ENCODE peak calls at places on chromosomes 16 and 17, in seven cellular contexts. One of them, this sample, is unnamed.

GRCh38 chr17:37745801-37746426 is 1.1 kb upstream of the HNF1B start:
- DNase-seq in cardiac muscle cell: no peak
- DNase-seq in MM.1S: no peak
- DNase-seq in A549: no peak
- DNase-seq in IMR-90: no peak
- DNase-seq in heart left ventricle: no peak
- DNase-seq in lung: no peak
- DNase-seq in this sample: peak; percentile 18

GRCh38 chr17:61904094-61904710 is 23.6 kb downstream of the INTS2 start:
- DNase-seq in cardiac muscle cell: no peak
- DNase-seq in MM.1S: peak; percentile 87
- DNase-seq in A549: no peak
- DNase-seq in IMR-90: no peak
- DNase-seq in heart left ventricle: no peak
- DNase-seq in lung: no peak
- DNase-seq in this sample: no peak

GRCh38 chr17:36703860-36704266 is 102.5 kb downstream of the MRM1 start:
- DNase-seq in cardiac muscle cell: peak; percentile 55
- DNase-seq in MM.1S: peak; percentile 46
- DNase-seq in A549: peak; percentile 51
- DNase-seq in IMR-90: peak; percentile 11
- DNase-seq in heart left ventricle: no peak
- DNase-seq in lung: no peak
- DNase-seq in this sample: peak; percentile 85

GRCh38 chr17:6021011-6021400 is 49.2 kb upstream of the WSCD1 start:
- DNase-seq in cardiac muscle cell: no peak
- DNase-seq in MM.1S: no peak
- DNase-seq in A549: no peak
- DNase-seq in IMR-90: no peak
- DNase-seq in heart left ventricle: no peak
- DNase-seq in lung: no peak
- DNase-seq in this sample: no peak

GRCh38 chr17:39123627-39124026 is 27.8 kb downstream of the PLXDC1 start:
- DNase-seq in cardiac muscle cell: no peak
- DNase-seq in MM.1S: no peak
- DNase-seq in A549: no peak
- DNase-seq in IMR-90: no peak
- DNase-seq in heart left ventricle: no peak
- DNase-seq in lung: no peak
- DNase-seq in this sample: no peak

GRCh38 chr17:3544365-3544764 is 13.2 kb downstream of the TRPV3 start:
- DNase-seq in cardiac muscle cell: no peak
- DNase-seq in MM.1S: no peak
- DNase-seq in A549: no peak
- DNase-seq in IMR-90: no peak
- DNase-seq in heart left ventricle: no peak
- DNase-seq in lung: no peak
- DNase-seq in this sample: no peak

GRCh38 chr17:81655378-81656117 is 794 bp downstream of the PDE6G start:
- DNase-seq in cardiac muscle cell: no peak
- DNase-seq in MM.1S: no peak
- DNase-seq in A549: no peak
- DNase-seq in IMR-90: no peak
- DNase-seq in heart left ventricle: no peak
- DNase-seq in lung: no peak
- DNase-seq in this sample: no peak

GRCh38 chr16:87602821-87603683 is 744 bp downstream of the JPH3 start:
- DNase-seq in cardiac muscle cell: no peak
- DNase-seq in MM.1S: no peak
- DNase-seq in A549: no peak
- DNase-seq in IMR-90: no peak
- DNase-seq in heart left ventricle: no peak
- DNase-seq in lung: no peak
- DNase-seq in this sample: peak; percentile 24

GRCh38 chr17:57619061-57619937 is 125.8 kb downstream of the CCDC182 start:
- DNase-seq in cardiac muscle cell: peak; percentile 18
- DNase-seq in MM.1S: no peak
- DNase-seq in A549: no peak
- DNase-seq in IMR-90: peak; percentile 78
- DNase-seq in heart left ventricle: peak; percentile 15
- DNase-seq in lung: no peak
- DNase-seq in this sample: no peak

GRCh38 chr16:52068447-52069074 is 478.4 kb downstream of the TOX3 start:
- DNase-seq in cardiac muscle cell: peak; percentile 21
- DNase-seq in MM.1S: peak; percentile 10
- DNase-seq in A549: no peak
- DNase-seq in IMR-90: peak; percentile 10
- DNase-seq in heart left ventricle: no peak
- DNase-seq in lung: no peak
- DNase-seq in this sample: peak; percentile 44

DNA sequence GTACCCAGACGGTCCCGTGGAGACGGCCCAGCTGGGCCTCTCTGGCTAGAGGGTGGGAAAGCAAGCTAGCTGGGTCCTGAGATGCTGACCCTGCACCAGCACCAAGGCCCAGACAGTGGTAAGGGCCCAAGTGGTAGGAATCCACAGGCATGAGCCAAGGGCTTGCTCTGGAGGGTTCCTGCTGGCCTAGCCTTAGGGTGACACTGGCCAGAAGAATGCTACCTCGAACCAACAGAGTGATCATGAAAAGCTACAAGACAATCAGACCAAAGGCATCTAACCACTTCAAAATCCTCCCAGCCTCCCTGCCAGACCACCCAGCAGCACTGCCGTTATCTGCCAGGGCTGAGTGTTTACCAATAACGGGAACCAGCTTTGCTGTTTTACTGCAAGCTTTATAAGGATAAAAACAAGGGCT is 13.2 kb downstream of the HIC1 start:
- DNase-seq in cardiac muscle cell: peak; percentile 66
- DNase-seq in MM.1S: no peak
- DNase-seq in A549: no peak
- DNase-seq in IMR-90: peak; percentile 90
- DNase-seq in heart left ventricle: no peak
- DNase-seq in lung: no peak
- DNase-seq in this sample: no peak
- TF ChIP-seq CTCF in cardiac muscle cell: peak; percentile 1
- TF ChIP-seq CTCF in MM.1S: no peak
- TF ChIP-seq CTCF in A549: no peak
- TF ChIP-seq CTCF in IMR-90: peak; percentile 47
- TF ChIP-seq CTCF in heart left ventricle: no peak
- TF ChIP-seq CTCF in lung: no peak
- TF ChIP-seq CTCF in this sample: no peak

DNA sequence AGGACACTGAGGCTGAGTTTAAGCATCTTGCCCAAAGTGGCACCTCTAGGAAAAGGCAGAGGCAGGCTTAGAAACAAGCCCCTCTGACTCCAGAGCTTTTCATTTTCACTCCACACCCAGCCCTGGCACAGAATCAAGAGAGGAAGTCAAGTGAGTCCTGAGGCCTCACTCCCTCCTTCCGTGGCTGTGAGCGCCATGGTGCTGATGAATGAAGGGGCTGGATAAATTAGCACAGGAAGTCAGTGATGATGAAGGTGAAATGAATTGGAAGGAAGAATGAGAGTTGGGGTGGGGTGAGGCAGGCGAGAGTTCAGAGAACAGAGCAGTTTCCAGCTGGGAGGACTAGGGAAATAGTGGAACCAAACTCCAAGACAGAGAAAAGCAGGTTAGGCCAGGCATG is 179.4 kb downstream of the TMEM132E start:
- DNase-seq in cardiac muscle cell: no peak
- DNase-seq in MM.1S: no peak
- DNase-seq in A549: no peak
- DNase-seq in IMR-90: no peak
- DNase-seq in heart left ventricle: no peak
- DNase-seq in lung: no peak
- DNase-seq in this sample: no peak
- H3K4me1 ChIP-seq in cardiac muscle cell: no peaks in the 10 kb centered on the region
- H3K4me1 ChIP-seq in MM.1S: no peaks in the 10 kb centered on the region
- H3K4me1 ChIP-seq in A549: no peaks in the 10 kb centered on the region
- H3K4me1 ChIP-seq in IMR-90: no peaks in the 10 kb centered on the region
- H3K4me1 ChIP-seq in heart left ventricle: no peaks in the 10 kb centered on the region
- H3K4me1 ChIP-seq in lung: no peaks in the 10 kb centered on the region
- H3K4me1 ChIP-seq in this sample: no peaks in the 10 kb centered on the region

GRCh38 chr17:33862772-33863602 is 392.1 kb upstream of the CCL2 start:
- DNase-seq in cardiac muscle cell: no peak
- DNase-seq in MM.1S: no peak
- DNase-seq in A549: no peak
- DNase-seq in IMR-90: no peak
- DNase-seq in heart left ventricle: no peak
- DNase-seq in lung: no peak
- DNase-seq in this sample: no peak

GRCh38 chr17:33854596-33854995 is 400.5 kb upstream of the CCL2 start:
- DNase-seq in cardiac muscle cell: no peak
- DNase-seq in MM.1S: no peak
- DNase-seq in A549: no peak
- DNase-seq in IMR-90: no peak
- DNase-seq in heart left ventricle: no peak
- DNase-seq in lung: no peak
- DNase-seq in this sample: no peak

GRCh38 chr17:33858121-33858520 is 397.0 kb upstream of the CCL2 start:
- DNase-seq in cardiac muscle cell: no peak
- DNase-seq in MM.1S: no peak
- DNase-seq in A549: no peak
- DNase-seq in IMR-90: no peak
- DNase-seq in heart left ventricle: no peak
- DNase-seq in lung: no peak
- DNase-seq in this sample: no peak

DNA sequence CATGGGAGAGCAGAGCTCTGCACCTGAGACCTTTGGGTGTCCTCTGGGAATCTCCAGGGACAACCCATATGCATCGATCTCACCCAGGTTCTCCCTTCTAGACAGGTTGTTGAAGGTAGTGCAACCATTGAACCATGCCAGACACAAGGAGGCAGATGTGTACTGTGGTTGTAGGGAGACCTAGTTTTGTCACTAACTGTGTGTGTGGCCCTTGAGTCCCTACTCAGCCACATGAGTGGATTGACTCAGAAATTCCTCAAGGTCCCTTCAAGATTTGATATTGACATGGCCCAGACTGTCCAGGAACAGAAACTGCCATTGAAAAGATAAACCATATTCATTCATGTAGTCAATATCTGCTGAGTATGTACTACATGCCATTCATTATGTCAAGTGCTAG is 396.4 kb upstream of the CCL2 start:
- DNase-seq in cardiac muscle cell: no peak
- DNase-seq in MM.1S: no peak
- DNase-seq in A549: no peak
- DNase-seq in IMR-90: no peak
- DNase-seq in heart left ventricle: no peak
- DNase-seq in lung: no peak
- DNase-seq in this sample: no peak
- TF ChIP-seq CTCF in cardiac muscle cell: no peak
- TF ChIP-seq CTCF in MM.1S: no peak
- TF ChIP-seq CTCF in A549: no peak
- TF ChIP-seq CTCF in IMR-90: no peak
- TF ChIP-seq CTCF in heart left ventricle: no peak
- TF ChIP-seq CTCF in lung: no peak
- TF ChIP-seq CTCF in this sample: no peak

GRCh38 chr16:62036807-62037135 is 533 bp upstream of the CDH8 start:
- DNase-seq in cardiac muscle cell: no peak
- DNase-seq in MM.1S: no peak
- DNase-seq in A549: no peak
- DNase-seq in IMR-90: no peak
- DNase-seq in heart left ventricle: no peak
- DNase-seq in lung: no peak
- DNase-seq in this sample: no peak

GRCh38 chr16:62038225-62038624 is 2.0 kb upstream of the CDH8 start:
- DNase-seq in cardiac muscle cell: no peak
- DNase-seq in MM.1S: no peak
- DNase-seq in A549: no peak
- DNase-seq in IMR-90: no peak
- DNase-seq in heart left ventricle: no peak
- DNase-seq in lung: no peak
- DNase-seq in this sample: no peak

GRCh38 chr16:62036101-62036806 is at the start of gene CDH8:
- DNase-seq in cardiac muscle cell: no peak
- DNase-seq in MM.1S: no peak
- DNase-seq in A549: no peak
- DNase-seq in IMR-90: no peak
- DNase-seq in heart left ventricle: peak; percentile 22
- DNase-seq in lung: no peak
- DNase-seq in this sample: no peak

GRCh38 chr16:62041401-62041800 is 5.2 kb upstream of the CDH8 start:
- DNase-seq in cardiac muscle cell: peak; percentile 3
- DNase-seq in MM.1S: no peak
- DNase-seq in A549: peak; percentile 5
- DNase-seq in IMR-90: no peak
- DNase-seq in heart left ventricle: no peak
- DNase-seq in lung: no peak
- DNase-seq in this sample: peak; percentile 48

GRCh38 chr16:62038646-62039045 is 2.4 kb upstream of the CDH8 start:
- DNase-seq in cardiac muscle cell: no peak
- DNase-seq in MM.1S: no peak
- DNase-seq in A549: no peak
- DNase-seq in IMR-90: no peak
- DNase-seq in heart left ventricle: no peak
- DNase-seq in lung: no peak
- DNase-seq in this sample: no peak
- H3K4me1 ChIP-seq in cardiac muscle cell: no peaks in the 10 kb centered on the region
- H3K4me1 ChIP-seq in MM.1S: no peaks in the 10 kb centered on the region
- H3K4me1 ChIP-seq in A549: peaks cover 7% of the 10 kb centered on the region
- H3K4me1 ChIP-seq in IMR-90: no peaks in the 10 kb centered on the region
- H3K4me1 ChIP-seq in heart left ventricle: peaks cover 23% of the 10 kb centered on the region
- H3K4me1 ChIP-seq in lung: no peaks in the 10 kb centered on the region
- H3K4me1 ChIP-seq in this sample: no peaks in the 10 kb centered on the region

DNA sequence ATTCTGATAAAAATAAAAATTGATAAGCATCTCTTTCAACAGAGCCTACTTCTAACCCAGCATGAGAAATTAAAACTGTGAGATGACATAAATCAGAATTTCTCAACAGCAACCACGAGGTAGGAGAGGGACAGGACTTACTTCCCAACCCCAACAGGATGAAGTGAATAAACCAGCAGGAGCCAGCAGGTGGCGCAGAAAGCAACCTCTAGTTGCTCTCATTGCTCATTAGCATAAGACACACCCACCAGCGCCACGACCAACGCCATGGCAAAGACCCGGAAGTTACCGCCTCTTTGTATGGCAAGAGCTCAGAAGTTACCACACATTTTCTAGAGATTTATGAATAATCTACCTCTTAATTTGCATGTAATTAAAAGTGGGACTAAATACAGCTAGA is 189.4 kb upstream of the CDH8 start:
- DNase-seq in cardiac muscle cell: peak; percentile 3
- DNase-seq in MM.1S: peak; percentile 93
- DNase-seq in A549: peak; percentile 3
- DNase-seq in IMR-90: no peak
- DNase-seq in heart left ventricle: peak; percentile 68
- DNase-seq in lung: peak; percentile 61
- DNase-seq in this sample: peak; percentile 89
- TF ChIP-seq CTCF in cardiac muscle cell: no peak
- TF ChIP-seq CTCF in MM.1S: peak; percentile 75
- TF ChIP-seq CTCF in A549: peak; percentile 45
- TF ChIP-seq CTCF in IMR-90: no peak
- TF ChIP-seq CTCF in heart left ventricle: peak; percentile 38
- TF ChIP-seq CTCF in lung: no peak
- TF ChIP-seq CTCF in this sample: peak; percentile 65